ENCODE peak calls at places on chromosome 19, in four cellular contexts. One of them, this sample, is unnamed.

GRCh38 chr19:4997297-4997696 is 28.4 kb downstream of the KDM4B start:
- DNase-seq in HepG2: no peak
- DNase-seq in K562: no peak
- DNase-seq in GM12878: no peak
- DNase-seq in this sample: no peak

GRCh38 chr19:1811472-1811894 is 593 bp downstream of the ATP8B3 start:
- DNase-seq in GM12878: no peak
- DNase-seq in HepG2: peak; percentile 59
- DNase-seq in K562: peak; percentile 90
- DNase-seq in this sample: no peak

GRCh38 chr19:18832331-18833140 is 777 bp downstream of the UPF1 start:
- DNase-seq in K562: peak; percentile 61
- DNase-seq in HepG2: peak; percentile 46
- DNase-seq in GM12878: no peak
- DNase-seq in this sample: peak; percentile 70

GRCh38 chr19:16367269-16367683 is 42.6 kb downstream of the KLF2 start:
- DNase-seq in K562: no peak
- DNase-seq in HepG2: no peak
- DNase-seq in GM12878: peak; percentile 90
- DNase-seq in this sample: no peak

GRCh38 chr19:756232-756631 is 5.3 kb downstream of the MISP start:
- DNase-seq in GM12878: no peak
- DNase-seq in HepG2: peak; percentile 82
- DNase-seq in K562: peak; percentile 89
- DNase-seq in this sample: peak; percentile 54

GRCh38 chr19:41904118-41904870 is 21.3 kb downstream of the ARHGEF1 start:
- DNase-seq in GM12878: no peak
- DNase-seq in K562: no peak
- DNase-seq in HepG2: peak; percentile 92
- DNase-seq in this sample: no peak

GRCh38 chr19:8120636-8121480 is 28.5 kb downstream of the FBN3 start:
- DNase-seq in GM12878: no peak
- DNase-seq in K562: no peak
- DNase-seq in HepG2: no peak
- DNase-seq in this sample: peak; percentile 72

GRCh38 chr19:56969726-56970125 is 129.2 kb upstream of the PEG3 start:
- DNase-seq in K562: no peak
- DNase-seq in HepG2: no peak
- DNase-seq in GM12878: no peak
- DNase-seq in this sample: no peak

GRCh38 chr19:7986321-7987083 is 18.9 kb downstream of the ELAVL1 start:
- DNase-seq in HepG2: no peak
- DNase-seq in GM12878: no peak
- DNase-seq in K562: no peak
- DNase-seq in this sample: no peak

GRCh38 chr19:27858981-27859581 is 1353.9 kb downstream of the UQCRFS1 start:
- DNase-seq in GM12878: no peak
- DNase-seq in HepG2: no peak
- DNase-seq in K562: no peak
- DNase-seq in this sample: no peak

GRCh38 chr19:10985502-10985901 is 24.7 kb downstream of the SMARCA4 start:
- DNase-seq in K562: no peak
- DNase-seq in HepG2: no peak
- DNase-seq in GM12878: no peak
- DNase-seq in this sample: no peak

GRCh38 chr19:38055655-38056521 is 148.9 kb downstream of the SIPA1L3 start:
- DNase-seq in K562: no peak
- DNase-seq in GM12878: no peak
- DNase-seq in HepG2: no peak
- DNase-seq in this sample: peak; percentile 69

GRCh38 chr19:56566904-56567273 is 379 bp upstream of the ZNF470 start:
- DNase-seq in K562: no peak
- DNase-seq in GM12878: no peak
- DNase-seq in HepG2: no peak
- DNase-seq in this sample: peak; percentile 46

GRCh38 chr19:15612342-15612741 is 2.7 kb upstream of the CYP4F8 start:
- DNase-seq in GM12878: no peak
- DNase-seq in K562: no peak
- DNase-seq in HepG2: no peak
- DNase-seq in this sample: no peak

GRCh38 chr19:42293539-42293938 is 8.4 kb upstream of the PRR19 start:
- DNase-seq in K562: no peak
- DNase-seq in GM12878: no peak
- DNase-seq in HepG2: no peak
- DNase-seq in this sample: peak; percentile 65

GRCh38 chr19:47863514-47863936 is 4.5 kb downstream of the TPRX2 start:
- DNase-seq in HepG2: peak; percentile 61
- DNase-seq in GM12878: no peak
- DNase-seq in K562: peak; percentile 93
- DNase-seq in this sample: peak; percentile 97

GRCh38 chr19:46976845-46977320 is 42.8 kb upstream of the NPAS1 start:
- DNase-seq in K562: peak; percentile 71
- DNase-seq in GM12878: no peak
- DNase-seq in HepG2: no peak
- DNase-seq in this sample: peak; percentile 70

GRCh38 chr19:2034729-2035589 is 16.1 kb downstream of the MKNK2 start:
- DNase-seq in K562: peak; percentile 94
- DNase-seq in HepG2: no peak
- DNase-seq in GM12878: no peak
- DNase-seq in this sample: peak; percentile 100

GRCh38 chr19:8517551-8518442 is 3.8 kb upstream of the ZNF414 start:
- DNase-seq in HepG2: no peak
- DNase-seq in GM12878: no peak
- DNase-seq in K562: no peak
- DNase-seq in this sample: no peak

GRCh38 chr19:8461376-8461775 is 16.6 kb downstream of the HNRNPM start:
- DNase-seq in GM12878: no peak
- DNase-seq in K562: no peak
- DNase-seq in HepG2: no peak
- DNase-seq in this sample: no peak

GRCh38 chr19:7391218-7391670 is 42.5 kb downstream of the ARHGEF18 start:
- DNase-seq in K562: no peak
- DNase-seq in GM12878: no peak
- DNase-seq in HepG2: peak; percentile 77
- DNase-seq in this sample: no peak

GRCh38 chr19:47600246-47601179 is 8.4 kb upstream of the BICRA start:
- DNase-seq in K562: peak; percentile 98
- DNase-seq in GM12878: peak; percentile 94
- DNase-seq in HepG2: peak; percentile 97
- DNase-seq in this sample: peak; percentile 100

DNA sequence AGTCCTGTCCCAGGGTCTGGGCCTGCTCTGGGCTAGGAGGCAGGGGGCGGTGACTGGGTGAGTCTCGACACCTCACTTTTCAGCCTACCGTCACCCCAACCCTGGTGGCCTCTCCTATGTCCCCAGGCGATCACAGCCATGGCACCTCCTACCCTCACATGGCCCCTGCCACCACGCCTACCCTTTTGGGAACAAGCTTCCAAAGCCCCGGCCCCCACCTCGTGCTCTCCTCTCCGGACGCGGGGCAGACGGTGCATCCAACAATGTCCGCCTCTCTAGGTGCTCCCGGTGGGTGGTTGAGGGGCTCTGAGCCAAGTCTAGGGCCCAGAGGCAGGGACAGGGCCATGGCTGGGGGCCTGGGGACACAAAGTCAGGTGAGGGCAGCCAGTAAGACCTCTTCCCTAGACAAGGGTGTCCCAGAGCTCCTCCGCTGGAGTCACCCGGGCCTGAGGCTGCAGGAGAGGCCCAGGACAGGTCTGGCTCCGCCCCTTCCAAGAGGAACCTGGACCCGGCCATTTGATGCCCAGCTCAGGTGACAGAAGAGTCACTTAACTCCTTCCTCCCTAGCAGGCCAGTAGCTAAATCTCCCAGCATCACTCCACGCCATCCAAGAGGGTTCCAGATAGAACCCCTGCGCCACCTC is at the start of gene SYNE4:
- DNase-seq in GM12878: no peak
- DNase-seq in K562: no peak
- DNase-seq in HepG2: peak; percentile 77
- DNase-seq in this sample: peak; percentile 93
- TF ChIP-seq CREB1 in GM12878: no peak
- TF ChIP-seq CREB1 in K562: no peak
- TF ChIP-seq CREB1 in HepG2: no peak
- TF ChIP-seq CREB1 in this sample: no peak

DNA sequence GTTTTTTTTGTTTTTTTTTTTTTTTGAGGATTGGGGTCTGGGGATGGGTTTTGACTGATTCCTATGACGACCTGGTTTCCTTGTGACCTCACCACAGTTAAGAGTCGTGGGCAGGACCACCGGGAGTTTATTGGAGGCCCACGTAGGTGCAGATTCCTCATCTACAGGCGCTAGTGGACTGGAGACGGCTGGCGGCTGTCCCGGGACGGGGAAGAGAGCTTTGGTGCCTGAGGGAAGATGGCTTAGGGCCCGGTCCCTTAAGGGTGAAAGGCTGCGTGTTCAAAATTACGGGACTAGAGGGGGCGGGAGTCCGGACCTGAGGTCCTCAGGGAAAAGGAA is 679 bp upstream of the TEAD2 start:
- DNase-seq in GM12878: no peak
- DNase-seq in HepG2: peak; percentile 24
- DNase-seq in K562: no peak
- DNase-seq in this sample: no peak
- H3K4me3 ChIP-seq in GM12878: peak overlapping the region; percentile 1
- H3K4me3 ChIP-seq in HepG2: peak overlapping the region; percentile 87
- H3K4me3 ChIP-seq in K562: peak overlapping the region; percentile 59
- H3K4me3 ChIP-seq in this sample: peak overlapping the region; percentile 99

DNA sequence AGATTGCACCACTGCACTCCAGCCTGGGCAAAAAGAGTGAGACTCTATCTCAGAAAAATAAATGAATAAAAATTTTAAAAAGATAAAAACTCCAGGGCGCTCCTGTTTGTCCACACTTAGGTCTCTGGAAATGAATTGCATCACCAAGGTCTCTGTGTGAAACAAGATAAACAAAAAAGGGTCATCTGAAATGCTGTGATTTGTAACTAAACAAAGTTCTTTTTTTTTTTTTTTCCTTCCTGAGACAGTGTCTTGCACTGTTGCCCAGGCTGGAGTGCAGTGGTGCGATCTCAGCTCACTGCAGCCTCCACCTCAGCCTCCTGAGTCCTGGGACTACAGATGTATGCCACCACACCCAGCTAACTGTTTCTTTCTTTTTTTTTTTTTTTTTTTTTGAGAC is 11.5 kb downstream of the FZR1 start:
- DNase-seq in GM12878: no peak
- DNase-seq in HepG2: no peak
- DNase-seq in K562: no peak
- DNase-seq in this sample: no peak
- TF ChIP-seq REST in GM12878: no peak
- TF ChIP-seq REST in HepG2: no peak
- TF ChIP-seq REST in K562: no peak
- TF ChIP-seq REST in this sample: no peak

DNA sequence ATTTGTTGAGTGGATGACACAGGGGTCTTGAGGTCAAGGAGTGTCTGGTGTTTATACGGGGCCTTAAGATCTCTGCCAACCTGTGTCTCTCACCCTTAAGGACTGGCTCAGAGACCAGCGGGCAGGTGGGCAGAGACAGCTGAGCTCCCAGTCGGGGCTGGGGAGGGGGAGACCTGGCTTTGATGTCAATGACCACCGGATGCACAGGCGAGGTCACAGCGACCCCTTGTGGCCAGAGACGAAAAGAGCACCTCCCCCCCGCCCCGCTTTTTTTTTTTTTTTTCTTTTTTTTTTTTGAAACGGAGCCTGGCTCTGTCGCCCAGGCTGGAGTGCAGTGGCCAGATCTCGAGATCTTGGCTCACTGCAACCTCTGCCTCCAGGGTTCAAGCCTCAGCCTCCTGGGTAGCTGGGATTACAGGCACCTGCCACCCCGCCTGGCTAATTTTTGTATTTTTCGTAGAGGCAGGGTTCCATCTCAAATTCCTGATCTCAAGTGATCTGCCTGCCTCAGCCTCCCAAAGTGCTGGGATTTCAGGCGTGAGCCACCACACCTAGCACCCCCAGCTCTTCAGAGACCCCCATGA is 12.1 kb upstream of the KLK14 start:
- DNase-seq in GM12878: no peak
- DNase-seq in HepG2: peak; percentile 13
- DNase-seq in K562: peak; percentile 85
- DNase-seq in this sample: peak; percentile 77
- TF ChIP-seq CREB1 in GM12878: no peak
- TF ChIP-seq CREB1 in HepG2: no peak
- TF ChIP-seq CREB1 in K562: no peak
- TF ChIP-seq CREB1 in this sample: no peak

This sample was measured in GM23338.